ENCODE peak calls at places on chromosomes 5 and 9, in four cellular contexts. W, K, V and R are unnamed samples.

GRCh38 chr5:74143724-74144330 is 496.7 kb downstream of the ENC1 start:
- DNase-seq in V (no peak), W (no peak), K (peak; percentile 33), R (no peak)

GRCh38 chr5:10498350-10498749 is 56.7 kb downstream of the ROPN1L start:
- DNase-seq in W (no peak), V (no peak), K (no peak), R (no peak)

GRCh38 chr9:110050925-110051355 is 157.0 kb downstream of the C9orf152 start:
- DNase-seq in K (no peak), W (peak; percentile 95), V (no peak), R (no peak)

GRCh38 chr9:12640021-12640587 is 53.1 kb upstream of the TYRP1 start:
- DNase-seq in V (no peak), K (no peak), W (peak; percentile 43), R (no peak)

GRCh38 chr9:22913026-22913425 is 466.4 kb downstream of the DMRTA1 start:
- DNase-seq in K (no peak), V (no peak), W (no peak), R (no peak)

GRCh38 chr5:154421868-154422267 is 23.9 kb upstream of the SAP30L start:
- DNase-seq in V (no peak), K (no peak), W (peak; percentile 14), R (no peak)

GRCh38 chr5:172453206-172453985 is 929 bp downstream of the SH3PXD2B start:
- DNase-seq in V (no peak), K (no peak), W (peak; percentile 74), R (no peak)

GRCh38 chr5:157842787-157843186 is 16.2 kb downstream of the CLINT1 start:
- DNase-seq in K (no peak), W (no peak), V (no peak), R (no peak)

GRCh38 chr9:20297646-20298084 is 324.6 kb downstream of the MLLT3 start:
- DNase-seq in K (no peak), W (peak; percentile 88), V (no peak), R (no peak)

GRCh38 chr5:178227138-178227659 is 5.4 kb downstream of the PHYKPL start:
- DNase-seq in W (peak; percentile 63), K (no peak), V (no peak), R (no peak)

GRCh38 chr5:127793052-127793451 is 89.9 kb downstream of the CCDC192 start:
- DNase-seq in V (no peak), W (no peak), K (no peak), R (no peak)

GRCh38 chr5:100794218-100794617 is 108.9 kb downstream of the ST8SIA4 start:
- DNase-seq in V (no peak), K (no peak), W (no peak), R (no peak)
- TF ChIP-seq POLR2A in V (no peak), K (no peak), W (no peak), R (no peak)

GRCh38 chr5:75717082-75717922 is at the start of gene POC5:
- DNase-seq in W (peak; percentile 93), V (peak; percentile 85), K (peak; percentile 96), R (peak; percentile 96)
- TF ChIP-seq POLR2A in W (no peak), V (no peak), K (peak; percentile 68), R (peak; percentile 76)

GRCh38 chr9:72354704-72355103 is 10.3 kb downstream of the ZFAND5 start:
- DNase-seq in V (no peak), K (no peak), W (no peak), R (no peak)
- TF ChIP-seq POLR2A in V (no peak), K (no peak), W (no peak), R (no peak)

GRCh38 chr9:129174102-129174723 is 3.8 kb downstream of the IER5L start:
- DNase-seq in V (peak; percentile 30), W (peak; percentile 93), K (peak; percentile 94), R (peak; percentile 89)
- TF ChIP-seq POLR2A in V (no peak), W (peak; percentile 73), K (peak; percentile 35), R (peak; percentile 22)

GRCh38 chr9:133506653-133507038 is 18.1 kb downstream of the MYMK start:
- DNase-seq in W (peak; percentile 89), V (no peak), K (peak; percentile 75), R (peak; percentile 85)
- TF ChIP-seq POLR2A in W (no peak), V (no peak), K (no peak), R (peak; percentile 74)